ENCODE peak calls at places on chromosomes 16 and 17, in seven cellular contexts. One of them, this sample, is unnamed.

GRCh38 chr17:37447641-37448040 is 41.0 kb downstream of the TADA2A start:
- DNase-seq in activated CD4-positive, alpha-beta T cell treated with anti-CD3 and anti-CD28 coated beads, Interleukin-2, amount 50 U/mL, for 4 hours: no peak
- DNase-seq in heart left ventricle: no peak
- DNase-seq in amygdala: no peak
- DNase-seq in T47D: no peak
- DNase-seq in lung microvascular endothelial cell: no peak
- DNase-seq in CD8-positive, alpha-beta T cell: no peak
- DNase-seq in this sample: no peak

GRCh38 chr17:35969558-35970442 is 11.5 kb downstream of the CCL16 start:
- DNase-seq in activated CD4-positive, alpha-beta T cell treated with anti-CD3 and anti-CD28 coated beads, Interleukin-2, amount 50 U/mL, for 4 hours: peak; percentile 57
- DNase-seq in heart left ventricle: peak; percentile 71
- DNase-seq in amygdala: peak; percentile 61
- DNase-seq in T47D: peak; percentile 41
- DNase-seq in lung microvascular endothelial cell: peak; percentile 87
- DNase-seq in CD8-positive, alpha-beta T cell: peak; percentile 59
- DNase-seq in this sample: peak; percentile 64

GRCh38 chr17:66667491-66668030 is 167.4 kb upstream of the CACNG5 start:
- DNase-seq in activated CD4-positive, alpha-beta T cell treated with anti-CD3 and anti-CD28 coated beads, Interleukin-2, amount 50 U/mL, for 4 hours: peak; percentile 62
- DNase-seq in heart left ventricle: no peak
- DNase-seq in amygdala: no peak
- DNase-seq in T47D: no peak
- DNase-seq in lung microvascular endothelial cell: no peak
- DNase-seq in CD8-positive, alpha-beta T cell: peak; percentile 25
- DNase-seq in this sample: peak; percentile 66

GRCh38 chr16:468072-468821 is 42.8 kb downstream of the RAB11FIP3 start:
- DNase-seq in activated CD4-positive, alpha-beta T cell treated with anti-CD3 and anti-CD28 coated beads, Interleukin-2, amount 50 U/mL, for 4 hours: no peak
- DNase-seq in heart left ventricle: no peak
- DNase-seq in amygdala: peak; percentile 63
- DNase-seq in T47D: no peak
- DNase-seq in lung microvascular endothelial cell: peak; percentile 34
- DNase-seq in CD8-positive, alpha-beta T cell: no peak
- DNase-seq in this sample: no peak

GRCh38 chr17:38663125-38663751 is 11.5 kb downstream of the EPOP start:
- DNase-seq in activated CD4-positive, alpha-beta T cell treated with anti-CD3 and anti-CD28 coated beads, Interleukin-2, amount 50 U/mL, for 4 hours: peak; percentile 28
- DNase-seq in heart left ventricle: peak; percentile 63
- DNase-seq in amygdala: peak; percentile 77
- DNase-seq in T47D: peak; percentile 88
- DNase-seq in lung microvascular endothelial cell: peak; percentile 72
- DNase-seq in CD8-positive, alpha-beta T cell: no peak
- DNase-seq in this sample: no peak

GRCh38 chr17:65750678-65751077 is 189.2 kb upstream of the AXIN2 start:
- DNase-seq in activated CD4-positive, alpha-beta T cell treated with anti-CD3 and anti-CD28 coated beads, Interleukin-2, amount 50 U/mL, for 4 hours: peak; percentile 27
- DNase-seq in heart left ventricle: peak; percentile 79
- DNase-seq in amygdala: no peak
- DNase-seq in T47D: no peak
- DNase-seq in lung microvascular endothelial cell: peak; percentile 75
- DNase-seq in CD8-positive, alpha-beta T cell: peak; percentile 43
- DNase-seq in this sample: no peak

GRCh38 chr17:58147930-58148434 is at the start of gene OR4D1:
- DNase-seq in activated CD4-positive, alpha-beta T cell treated with anti-CD3 and anti-CD28 coated beads, Interleukin-2, amount 50 U/mL, for 4 hours: no peak
- DNase-seq in heart left ventricle: no peak
- DNase-seq in amygdala: no peak
- DNase-seq in T47D: no peak
- DNase-seq in lung microvascular endothelial cell: no peak
- DNase-seq in CD8-positive, alpha-beta T cell: no peak
- DNase-seq in this sample: no peak

GRCh38 chr16:50699345-50700159 is 6.1 kb downstream of the NOD2 start:
- DNase-seq in activated CD4-positive, alpha-beta T cell treated with anti-CD3 and anti-CD28 coated beads, Interleukin-2, amount 50 U/mL, for 4 hours: peak; percentile 70
- DNase-seq in heart left ventricle: no peak
- DNase-seq in amygdala: no peak
- DNase-seq in T47D: no peak
- DNase-seq in lung microvascular endothelial cell: no peak
- DNase-seq in CD8-positive, alpha-beta T cell: no peak
- DNase-seq in this sample: peak; percentile 61

GRCh38 chr16:82187829-82188228 is 17.8 kb upstream of the MPHOSPH6 start:
- DNase-seq in activated CD4-positive, alpha-beta T cell treated with anti-CD3 and anti-CD28 coated beads, Interleukin-2, amount 50 U/mL, for 4 hours: no peak
- DNase-seq in heart left ventricle: no peak
- DNase-seq in amygdala: no peak
- DNase-seq in T47D: no peak
- DNase-seq in lung microvascular endothelial cell: no peak
- DNase-seq in CD8-positive, alpha-beta T cell: no peak
- DNase-seq in this sample: no peak

GRCh38 chr16:68760671-68761275 is 23.7 kb downstream of the CDH1 start:
- DNase-seq in activated CD4-positive, alpha-beta T cell treated with anti-CD3 and anti-CD28 coated beads, Interleukin-2, amount 50 U/mL, for 4 hours: no peak
- DNase-seq in heart left ventricle: no peak
- DNase-seq in amygdala: peak; percentile 87
- DNase-seq in T47D: no peak
- DNase-seq in lung microvascular endothelial cell: no peak
- DNase-seq in CD8-positive, alpha-beta T cell: no peak
- DNase-seq in this sample: peak; percentile 35

GRCh38 chr16:86297391-86297790 is 212.9 kb upstream of the FOXF1 start:
- DNase-seq in activated CD4-positive, alpha-beta T cell treated with anti-CD3 and anti-CD28 coated beads, Interleukin-2, amount 50 U/mL, for 4 hours: no peak
- DNase-seq in heart left ventricle: no peak
- DNase-seq in amygdala: no peak
- DNase-seq in T47D: no peak
- DNase-seq in lung microvascular endothelial cell: no peak
- DNase-seq in CD8-positive, alpha-beta T cell: no peak
- DNase-seq in this sample: no peak